ENCODE peak calls at places on chromosomes 7 and 10, in six cellular contexts. G is endothelial cell of umbilical vein, Y is epithelial cell of esophagus, R is suprapubic skin, B is cardiac fibroblast, X is hepatocyte. A is an unnamed sample.

GRCh38 chr7:112162161-112163020 is 43.8 kb downstream of the DOCK4 start:
- DNase-seq in B (peak; percentile 68), G (peak; percentile 98), Y (peak; percentile 29), X (peak; percentile 65), R (no peak), A (peak; percentile 64)

GRCh38 chr7:80876894-80877414 is 41.9 kb downstream of the SEMA3C start:
- DNase-seq in X (peak; percentile 64), B (peak; percentile 32), R (no peak), Y (no peak), G (no peak), A (peak; percentile 56)

GRCh38 chr10:33258951-33259350 is 75.5 kb downstream of the NRP1 start:
- DNase-seq in X (peak; percentile 33), G (no peak), Y (peak; percentile 42), B (peak; percentile 74), R (no peak), A (no peak)

GRCh38 chr7:71486856-71487628 is 355.1 kb downstream of the GALNT17 start:
- DNase-seq in Y (no peak), X (peak; percentile 42), R (no peak), B (peak; percentile 45), G (no peak), A (peak; percentile 97)

GRCh38 chr10:13614530-13615332 is 28.0 kb downstream of the PRPF18 start:
- DNase-seq in X (peak; percentile 42), B (no peak), G (no peak), R (no peak), Y (peak; percentile 39), A (no peak)

GRCh38 chr10:104638861-104639594 is 2.1 kb upstream of the SORCS3 start:
- DNase-seq in R (no peak), G (no peak), X (peak; percentile 68), Y (peak; percentile 5), B (no peak), A (no peak)

GRCh38 chr10:124577651-124578050 is 116.0 kb downstream of the LHPP start:
- DNase-seq in Y (no peak), R (no peak), B (no peak), X (no peak), G (no peak), A (no peak)

GRCh38 chr10:86087716-86088115 is 278.9 kb downstream of the GRID1 start:
- DNase-seq in X (no peak), R (peak; percentile 24), B (no peak), G (no peak), Y (no peak), A (no peak)

GRCh38 chr10:67549390-67549789 is 146.6 kb downstream of the CTNNA3 start:
- DNase-seq in B (peak; percentile 43), Y (no peak), X (peak; percentile 11), R (no peak), G (peak; percentile 12), A (no peak)

GRCh38 chr7:70539622-70540021 is 592.3 kb upstream of the GALNT17 start:
- DNase-seq in R (no peak), X (no peak), B (no peak), Y (no peak), G (no peak), A (no peak)

GRCh38 chr10:26879744-26880143 is 19.0 kb upstream of the ABI1 start:
- DNase-seq in G (no peak), R (no peak), Y (peak; percentile 39), B (no peak), X (no peak), A (no peak)

GRCh38 chr10:95247200-95247880 is 43.5 kb downstream of the PDLIM1 start:
- DNase-seq in X (no peak), Y (peak; percentile 61), B (peak; percentile 81), G (no peak), R (no peak), A (peak; percentile 88)

GRCh38 chr7:132030161-132030568 is 473.7 kb upstream of the PODXL start:
- DNase-seq in G (peak; percentile 53), R (no peak), X (peak; percentile 28), Y (no peak), B (no peak), A (no peak)

GRCh38 chr10:117442521-117442920 is 67.3 kb upstream of the PDZD8 start:
- DNase-seq in G (no peak), X (no peak), B (no peak), Y (peak; percentile 24), R (no peak), A (no peak)

GRCh38 chr7:121041516-121042148 is 53.1 kb downstream of the CPED1 start:
- DNase-seq in Y (no peak), B (peak; percentile 41), X (no peak), R (no peak), G (peak; percentile 60), A (peak; percentile 37)

GRCh38 chr7:33093266-33093665 is 15.9 kb downstream of the RP9 start:
- DNase-seq in R (no peak), X (no peak), B (no peak), G (no peak), Y (no peak), A (no peak)

GRCh38 chr7:55441002-55441401 is 75.9 kb downstream of the LANCL2 start:
- DNase-seq in G (no peak), R (no peak), X (no peak), Y (no peak), B (no peak), A (no peak)

GRCh38 chr7:41188163-41189130 is 514.4 kb downstream of the INHBA start:
- DNase-seq in Y (peak; percentile 79), G (peak; percentile 94), R (no peak), B (peak; percentile 79), X (no peak), A (peak; percentile 71)

GRCh38 chr7:88226886-88227516 is 7.2 kb upstream of the SRI start:
- DNase-seq in X (peak; percentile 76), Y (peak; percentile 93), R (no peak), G (peak; percentile 74), B (peak; percentile 84), A (peak; percentile 91)

GRCh38 chr10:70052462-70053211 is at the start of gene MACROH2A2:
- DNase-seq in R (no peak), Y (peak; percentile 73), G (peak; percentile 12), B (peak; percentile 67), X (peak; percentile 85), A (peak; percentile 57)

GRCh38 chr7:106460792-106461254 is 176.0 kb upstream of the NAMPT start:
- DNase-seq in Y (peak; percentile 90), G (no peak), X (peak; percentile 29), B (no peak), R (no peak), A (no peak)

GRCh38 chr10:132942101-132942739 is at the start of gene CFAP46:
- DNase-seq in G (peak; percentile 39), X (peak; percentile 83), R (no peak), B (peak; percentile 42), Y (peak; percentile 10), A (peak; percentile 30)

GRCh38 chr7:2726316-2727018 is 38.5 kb downstream of the AMZ1 start:
- DNase-seq in B (no peak), X (no peak), Y (no peak), G (no peak), R (peak; percentile 53), A (no peak)

GRCh38 chr7:107948645-107949442 is 54.1 kb downstream of the LAMB1 start:
- DNase-seq in R (no peak), Y (peak; percentile 82), X (no peak), B (peak; percentile 92), G (peak; percentile 97), A (peak; percentile 96)

GRCh38 chr10:33025039-33025438 is 67.0 kb upstream of the ITGB1 start:
- DNase-seq in R (no peak), Y (no peak), G (no peak), X (no peak), B (no peak), A (no peak)

DNA sequence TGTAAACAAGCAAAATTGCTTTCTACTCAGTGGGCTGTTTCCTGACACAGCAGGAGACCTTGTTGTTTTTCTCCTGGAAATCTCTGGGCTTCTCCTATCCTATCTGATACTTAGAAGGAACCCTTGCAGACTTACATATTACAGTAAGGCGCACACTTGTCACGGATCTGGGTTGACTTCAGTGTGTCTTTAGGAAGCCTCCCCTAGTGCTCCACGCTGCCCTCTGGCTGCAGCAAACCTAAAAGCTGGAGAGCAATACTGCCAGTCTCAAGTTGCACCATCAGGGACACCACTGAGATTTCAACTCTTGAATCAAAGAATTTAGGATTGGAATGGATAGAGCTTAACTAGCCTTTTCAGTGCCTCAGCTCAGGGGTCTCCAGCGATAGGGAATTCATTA is 495.3 kb downstream of the LRMDA start:
- DNase-seq in Y (no peak), X (no peak), G (no peak), B (no peak), R (no peak), A (no peak)
- TF ChIP-seq CTCF in Y (no peak), X (no peak), G (no peak), B (no peak), R (no peak), A (no peak)

GRCh38 chr10:72218329-72218728 is 2.3 kb upstream of the ASCC1 start:
- DNase-seq in R (no peak), Y (no peak), X (no peak), B (no peak), G (no peak), A (no peak)
- H3K4me3 ChIP-seq in R (no peak overlapping the region), Y (no peak overlapping the region), X (no peak overlapping the region), B (no peak overlapping the region), G (no peak overlapping the region), A (no peak overlapping the region)

GRCh38 chr7:118109607-118110006 is 74.4 kb upstream of the LSM8 start:
- DNase-seq in X (peak; percentile 50), B (no peak), R (no peak), Y (peak; percentile 85), G (no peak), A (no peak)
- TF ChIP-seq CTCF in X (no peak), B (no peak), R (no peak), Y (no peak), G (no peak), A (no peak)

DNA sequence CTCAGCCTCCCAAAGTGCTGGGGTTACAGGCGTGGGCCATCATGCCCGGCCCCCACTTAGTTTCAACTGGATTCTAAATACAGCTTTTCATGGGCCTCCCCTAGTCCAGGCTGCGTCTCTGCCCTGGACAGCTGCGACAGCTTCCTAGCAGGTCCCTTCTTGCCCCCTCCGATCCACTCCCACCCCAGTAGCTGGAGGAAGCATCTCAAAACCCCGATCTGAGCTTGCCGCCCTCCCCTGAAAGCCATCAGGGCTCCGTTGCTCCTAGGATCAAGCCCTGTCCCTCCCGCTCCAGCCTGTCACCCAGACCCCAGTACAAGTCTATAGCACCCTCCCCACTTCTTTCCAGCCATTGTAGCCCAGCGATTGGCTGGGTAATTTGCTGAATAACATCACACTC is 64.5 kb downstream of the VWA2 start:
- DNase-seq in Y (no peak), B (no peak), G (no peak), X (no peak), R (peak; percentile 54), A (no peak)
- H3K4me3 ChIP-seq in Y (no peak overlapping the region), B (no peak overlapping the region), G (no peak overlapping the region), X (no peak overlapping the region), R (no peak overlapping the region), A (no peak overlapping the region)

GRCh38 chr10:31188792-31189406 is 130.1 kb upstream of the ZEB1 start:
- DNase-seq in B (peak; percentile 56), R (no peak), G (no peak), X (no peak), Y (no peak), A (peak; percentile 57)
- TF ChIP-seq CTCF in B (no peak), R (no peak), G (no peak), X (no peak), Y (no peak), A (no peak)